ENCODE peak calls at places on chromosomes 12 and 14, in four cellular contexts. One of them, this sample, is unnamed.

GRCh38 chr14:88775532-88775931 is 17.2 kb downstream of the EML5 start:
- DNase-seq in left lung: no peak
- DNase-seq in small intestine: no peak
- DNase-seq in ovary: no peak
- DNase-seq in this sample: no peak

GRCh38 chr14:22411398-22411797 is 177.6 kb downstream of the DAD1 start:
- DNase-seq in left lung: no peak
- DNase-seq in small intestine: no peak
- DNase-seq in ovary: no peak
- DNase-seq in this sample: no peak

GRCh38 chr12:31740618-31741017 is 11.8 kb upstream of the AMN1 start:
- DNase-seq in left lung: no peak
- DNase-seq in small intestine: no peak
- DNase-seq in ovary: no peak
- DNase-seq in this sample: no peak

GRCh38 chr14:64536488-64537245 is 3.9 kb upstream of the HSPA2 start:
- DNase-seq in left lung: no peak
- DNase-seq in small intestine: no peak
- DNase-seq in ovary: no peak
- DNase-seq in this sample: no peak

GRCh38 chr12:51056242-51056641 is 8.1 kb downstream of the LETMD1 start:
- DNase-seq in left lung: peak; percentile 67
- DNase-seq in small intestine: no peak
- DNase-seq in ovary: no peak
- DNase-seq in this sample: no peak

GRCh38 chr12:62803756-62804155 is 131.2 kb downstream of the PPM1H start:
- DNase-seq in left lung: no peak
- DNase-seq in small intestine: no peak
- DNase-seq in ovary: no peak
- DNase-seq in this sample: no peak

GRCh38 chr14:44961151-44961729 is 507 bp downstream of the KLHL28 start:
- DNase-seq in left lung: peak; percentile 74
- DNase-seq in small intestine: peak; percentile 72
- DNase-seq in ovary: peak; percentile 65
- DNase-seq in this sample: peak; percentile 48

GRCh38 chr12:124443929-124444712 is 123.3 kb downstream of the NCOR2 start:
- DNase-seq in left lung: no peak
- DNase-seq in small intestine: no peak
- DNase-seq in ovary: no peak
- DNase-seq in this sample: no peak

GRCh38 chr14:23559010-23559920 is 3.2 kb downstream of the THTPA start:
- DNase-seq in left lung: no peak
- DNase-seq in small intestine: peak; percentile 42
- DNase-seq in ovary: peak; percentile 46
- DNase-seq in this sample: peak; percentile 66

DNA sequence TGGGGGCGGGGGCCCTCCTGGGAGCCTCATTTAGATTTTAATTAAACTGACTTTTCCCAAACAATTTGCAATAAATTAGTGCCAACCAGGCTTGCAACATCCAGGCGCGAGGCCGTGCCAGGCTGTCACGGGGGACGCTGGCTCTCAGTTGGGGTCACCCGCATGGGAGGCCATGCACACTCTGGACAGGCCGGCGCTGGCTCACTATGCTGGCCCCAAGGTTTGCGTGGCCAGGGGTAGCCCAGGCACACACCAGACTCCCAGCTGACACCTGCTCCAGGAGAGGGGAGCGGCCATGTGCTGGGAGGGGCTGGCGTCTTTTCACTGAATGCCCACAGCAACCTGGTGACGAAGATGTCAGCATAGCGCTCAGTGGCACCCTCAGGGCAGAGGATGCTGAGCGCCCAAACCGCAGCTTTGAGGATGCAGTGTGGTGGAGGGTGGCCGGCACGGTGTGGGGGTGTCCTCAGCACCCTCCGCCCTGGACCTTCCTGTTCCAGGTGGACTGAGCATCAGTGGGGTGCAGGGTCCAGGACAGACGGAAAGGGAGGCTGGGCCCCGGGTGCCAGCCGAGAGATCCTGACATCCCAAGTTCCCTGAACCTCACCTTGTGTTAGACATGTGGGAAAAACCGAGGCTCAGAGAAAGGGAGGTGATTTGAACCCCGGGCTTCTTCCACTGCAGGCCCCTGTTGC is 190.8 kb upstream of the C14orf180 start:
- DNase-seq in left lung: peak; percentile 23
- DNase-seq in small intestine: no peak
- DNase-seq in ovary: no peak
- DNase-seq in this sample: peak; percentile 1
- H3K4me1 ChIP-seq in left lung: no peaks in the 10 kb centered on the region
- H3K4me1 ChIP-seq in small intestine: no peaks in the 10 kb centered on the region
- H3K4me1 ChIP-seq in ovary: peaks cover 7% of the 10 kb centered on the region
- H3K4me1 ChIP-seq in this sample: no peaks in the 10 kb centered on the region

GRCh38 chr14:91019673-91020072 is 40.8 kb downstream of the RPS6KA5 start:
- DNase-seq in left lung: no peak
- DNase-seq in small intestine: no peak
- DNase-seq in ovary: no peak
- DNase-seq in this sample: no peak
- H3K4me1 ChIP-seq in left lung: no peaks in the 10 kb centered on the region
- H3K4me1 ChIP-seq in small intestine: no peaks in the 10 kb centered on the region
- H3K4me1 ChIP-seq in ovary: peaks cover 2% of the 10 kb centered on the region
- H3K4me1 ChIP-seq in this sample: no peaks in the 10 kb centered on the region

GRCh38 chr12:76856018-76856644 is 22.7 kb downstream of the CSRP2 start:
- DNase-seq in left lung: no peak
- DNase-seq in small intestine: no peak
- DNase-seq in ovary: no peak
- DNase-seq in this sample: no peak
- H3K4me1 ChIP-seq in left lung: no peaks in the 10 kb centered on the region
- H3K4me1 ChIP-seq in small intestine: no peaks in the 10 kb centered on the region
- H3K4me1 ChIP-seq in ovary: no peaks in the 10 kb centered on the region
- H3K4me1 ChIP-seq in this sample: no peaks in the 10 kb centered on the region

GRCh38 chr12:78209851-78210493 is 379.3 kb downstream of the NAV3 start:
- DNase-seq in left lung: no peak
- DNase-seq in small intestine: no peak
- DNase-seq in ovary: no peak
- DNase-seq in this sample: peak; percentile 71
- H3K4me1 ChIP-seq in left lung: no peaks in the 10 kb centered on the region
- H3K4me1 ChIP-seq in small intestine: no peaks in the 10 kb centered on the region
- H3K4me1 ChIP-seq in ovary: no peaks in the 10 kb centered on the region
- H3K4me1 ChIP-seq in this sample: no peaks in the 10 kb centered on the region